ENCODE peak calls at places on chromosomes 4 and X, in six cellular contexts. U is tibial artery, T is GM12878, Y is breast epithelium, G is aorta, A is DND-41. K is an unnamed sample.

GRCh38 chr4:166169111-166169510 is 296.1 kb downstream of the TLL1 start:
- DNase-seq in U (no peak), T (no peak), Y (no peak), G (no peak), A (no peak), K (no peak)

GRCh38 chr4:62952366-62952765 is 1456.9 kb downstream of the TECRL start:
- DNase-seq in U (no peak), T (no peak), Y (no peak), G (no peak), A (no peak), K (no peak)

GRCh38 chr4:16794816-16795445 is 103.5 kb downstream of the LDB2 start:
- DNase-seq in U (no peak), T (no peak), Y (no peak), G (peak; percentile 53), A (peak; percentile 30), K (peak; percentile 46)

GRCh38 chr4:105632599-105632998 is 75.9 kb downstream of the INTS12 start:
- DNase-seq in U (no peak), T (no peak), Y (no peak), G (no peak), A (no peak), K (no peak)

GRCh38 chr4:74628808-74629616 is 165.3 kb downstream of the BTC start:
- DNase-seq in U (no peak), T (no peak), Y (no peak), G (no peak), A (no peak), K (no peak)

GRCh38 chrX:121336831-121337421 is 289.5 kb downstream of the GLUD2 start:
- DNase-seq in U (no peak), T (no peak), Y (no peak), G (no peak), A (no peak), K (no peak)

GRCh38 chr4:4960574-4960973 is 58.7 kb downstream of the CYTL1 start:
- DNase-seq in U (no peak), T (no peak), Y (no peak), G (no peak), A (no peak), K (no peak)

GRCh38 chr4:66640216-66640615 is 905.1 kb downstream of the CENPC start:
- DNase-seq in U (no peak), T (no peak), Y (no peak), G (no peak), A (no peak), K (no peak)

GRCh38 chr4:10117424-10118354 is 1.1 kb upstream of the WDR1 start:
- DNase-seq in U (peak; percentile 75), T (peak; percentile 20), Y (peak; percentile 58), G (peak; percentile 66), A (peak; percentile 38), K (peak; percentile 60)

GRCh38 chr4:128654465-128654864 is 155.0 kb upstream of the JADE1 start:
- DNase-seq in U (no peak), T (no peak), Y (no peak), G (no peak), A (no peak), K (no peak)

GRCh38 chr4:164945146-164945545 is 32.3 kb downstream of the TRIM61 start:
- DNase-seq in U (no peak), T (no peak), Y (no peak), G (no peak), A (no peak), K (no peak)

GRCh38 chrX:46910415-46910814 is 1.8 kb upstream of the JADE3 start:
- DNase-seq in U (no peak), T (no peak), Y (no peak), G (no peak), A (no peak), K (no peak)

GRCh38 chrX:70454441-70455365 is 10.1 kb downstream of the DLG3 start:
- DNase-seq in U (peak; percentile 78), T (no peak), Y (peak; percentile 73), G (peak; percentile 69), A (peak; percentile 46), K (peak; percentile 69)

GRCh38 chr4:10576236-10576635 is 108.3 kb downstream of the CLNK start:
- DNase-seq in U (no peak), T (no peak), Y (no peak), G (no peak), A (no peak), K (no peak)

GRCh38 chrX:2751291-2751690 is 549 bp upstream of the XG start:
- DNase-seq in U (no peak), T (no peak), Y (no peak), G (no peak), A (no peak), K (no peak)

GRCh38 chr4:10161840-10162239 is 45.2 kb upstream of the WDR1 start:
- DNase-seq in U (peak; percentile 35), T (no peak), Y (no peak), G (no peak), A (peak; percentile 68), K (no peak)

GRCh38 chr4:45004847-45005565 is 278.6 kb upstream of the GNPDA2 start:
- DNase-seq in U (no peak), T (no peak), Y (no peak), G (no peak), A (no peak), K (no peak)

GRCh38 chr4:183961772-183962171 is 56.7 kb downstream of the STOX2 start:
- DNase-seq in U (no peak), T (no peak), Y (no peak), G (no peak), A (no peak), K (no peak)

DNA sequence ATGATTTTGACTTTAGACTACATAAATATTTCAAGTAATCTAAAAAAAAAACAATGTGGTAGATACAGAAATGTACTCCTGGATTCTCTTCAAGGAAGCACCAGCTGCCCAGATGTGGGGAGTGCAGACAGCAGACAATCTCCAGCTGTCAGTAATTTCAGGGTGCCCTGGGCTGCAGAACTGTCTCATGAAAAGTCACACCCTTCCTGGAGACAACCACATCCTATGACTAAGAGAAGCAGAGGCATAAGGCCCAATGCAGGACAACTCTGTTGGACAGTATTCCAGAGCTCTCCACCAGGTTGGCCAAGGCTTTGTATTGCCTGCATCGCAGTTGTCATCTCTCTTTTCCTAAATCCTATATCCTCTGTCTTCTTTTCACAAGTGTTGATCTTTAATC is 34.4 kb upstream of the BLTP1 start:
- DNase-seq in U (no peak), T (no peak), Y (no peak), G (no peak), A (no peak), K (no peak)
- H3K36me3 ChIP-seq in U (no peaks in the 10 kb centered on the region), T (no peaks in the 10 kb centered on the region), Y (no peaks in the 10 kb centered on the region), G (no peaks in the 10 kb centered on the region), A (no peaks in the 10 kb centered on the region), K (no peaks in the 10 kb centered on the region)

DNA sequence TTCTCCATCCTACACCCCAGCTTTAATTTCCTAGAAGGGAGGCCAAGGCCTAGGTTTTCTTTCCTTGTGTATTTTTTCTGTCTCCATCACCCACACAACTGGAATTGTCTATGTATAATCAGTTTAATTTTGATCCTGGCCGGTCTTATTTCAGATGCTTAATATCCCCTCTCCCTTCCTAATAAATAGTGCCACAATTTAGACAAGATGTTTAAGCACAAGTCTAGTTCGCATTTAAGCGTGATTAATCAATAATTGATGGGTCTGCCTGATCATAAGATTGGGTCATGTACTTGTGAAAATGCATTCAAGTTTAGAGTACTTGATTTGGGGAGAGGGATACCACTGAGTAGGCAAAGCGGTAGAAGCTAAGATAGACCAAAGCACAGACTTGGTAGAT is 2.4 kb downstream of the BMP2K start:
- DNase-seq in U (no peak), T (no peak), Y (no peak), G (no peak), A (no peak), K (no peak)
- H3K4me1 ChIP-seq in U (peaks cover 4% of the 10 kb centered on the region), T (peaks cover 17% of the 10 kb centered on the region), Y (no peaks in the 10 kb centered on the region), G (peaks cover 2% of the 10 kb centered on the region), A (peaks cover 35% of the 10 kb centered on the region), K (no peaks in the 10 kb centered on the region)

GRCh38 chr4:3124070-3124767 is 49.7 kb downstream of the HTT start:
- DNase-seq in U (no peak), T (no peak), Y (no peak), G (no peak), A (no peak), K (no peak)

GRCh38 chr4:3130826-3131225 is 56.3 kb downstream of the HTT start:
- DNase-seq in U (no peak), T (no peak), Y (no peak), G (no peak), A (no peak), K (no peak)

GRCh38 chr4:3128058-3128457 is 53.6 kb downstream of the HTT start:
- DNase-seq in U (no peak), T (no peak), Y (no peak), G (no peak), A (no peak), K (no peak)

GRCh38 chr4:3128976-3129375 is 54.5 kb downstream of the HTT start:
- DNase-seq in U (no peak), T (no peak), Y (no peak), G (no peak), A (no peak), K (no peak)

GRCh38 chr4:3127129-3127528 is 52.6 kb downstream of the HTT start:
- DNase-seq in U (no peak), T (no peak), Y (no peak), G (no peak), A (no peak), K (no peak)
- H3K36me3 ChIP-seq in U (peaks cover 49% of the 10 kb centered on the region), T (peaks cover 65% of the 10 kb centered on the region), Y (peaks cover 10% of the 10 kb centered on the region), G (peaks cover 4% of the 10 kb centered on the region), A (peaks cover 62% of the 10 kb centered on the region), K (no peaks in the 10 kb centered on the region)

GRCh38 chr4:8201341-8201781 is 2.3 kb downstream of the SH3TC1 start:
- DNase-seq in U (no peak), T (peak; percentile 45), Y (no peak), G (no peak), A (peak; percentile 89), K (no peak)

GRCh38 chr4:8202108-8202507 is 3.0 kb downstream of the SH3TC1 start:
- DNase-seq in U (no peak), T (no peak), Y (no peak), G (no peak), A (no peak), K (no peak)

GRCh38 chr4:8203817-8204216 is 4.7 kb downstream of the SH3TC1 start:
- DNase-seq in U (no peak), T (no peak), Y (no peak), G (no peak), A (no peak), K (no peak)

GRCh38 chr4:8204576-8205227 is 5.6 kb downstream of the SH3TC1 start:
- DNase-seq in U (no peak), T (no peak), Y (no peak), G (no peak), A (no peak), K (no peak)

DNA sequence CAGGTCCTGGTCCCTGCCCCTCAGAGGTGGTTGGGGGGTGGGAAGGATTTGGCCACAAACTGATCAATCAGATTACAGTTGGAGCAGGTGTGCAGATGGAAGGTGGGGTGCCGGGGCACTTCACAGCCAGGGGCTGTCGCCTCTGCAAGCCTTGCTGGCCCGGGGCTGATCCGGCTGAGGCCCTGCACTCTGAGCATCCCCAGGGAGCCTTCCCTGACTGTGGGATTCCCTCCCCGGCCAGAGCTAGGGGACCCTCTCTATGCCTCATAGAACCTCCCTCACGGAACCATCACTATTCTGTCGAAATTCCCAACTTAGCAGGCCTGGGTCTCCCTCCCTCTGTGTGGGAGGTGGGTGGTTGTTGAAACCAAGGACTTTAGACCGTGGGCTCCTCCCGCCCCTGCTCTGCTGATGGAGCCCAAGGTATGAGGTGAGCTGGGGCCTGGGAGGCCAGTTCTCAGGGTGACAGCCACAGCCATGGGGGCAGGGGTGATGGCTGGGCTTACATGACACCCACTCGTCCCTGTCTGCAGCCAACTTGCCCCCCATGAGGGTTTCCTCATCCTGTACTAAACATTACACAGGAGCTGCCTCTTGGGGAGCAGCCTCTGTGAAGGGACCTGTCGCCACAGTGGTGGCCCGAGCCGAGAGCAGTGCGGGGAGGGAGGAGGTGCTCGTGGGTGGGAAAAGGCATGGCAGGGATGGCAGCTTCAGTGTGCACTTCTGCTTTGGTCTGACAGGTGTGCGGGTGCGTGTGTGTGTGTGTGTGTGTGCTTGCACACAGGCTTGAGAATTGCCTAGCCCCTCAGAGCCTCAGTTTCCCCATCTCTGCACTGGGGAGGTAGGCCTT is 3.7 kb downstream of the SH3TC1 start:
- DNase-seq in U (no peak), T (no peak), Y (no peak), G (no peak), A (peak; percentile 55), K (no peak)
- H3K4me1 ChIP-seq in U (peaks cover 8% of the 10 kb centered on the region), T (peaks cover 62% of the 10 kb centered on the region), Y (peaks cover 17% of the 10 kb centered on the region), G (no peaks in the 10 kb centered on the region), A (peaks cover 96% of the 10 kb centered on the region), K (no peaks in the 10 kb centered on the region)

K was measured in uterus.